ENCODE peak calls at places on chromosomes 12 and 14, in eight cellular contexts. F is upper lobe of left lung, P is left lung, R is aorta, J is Panc1, L is Right ventricle myocardium superior, I is upper lobe of right lung, X is HCT116. W is an unnamed sample.

GRCh38 chr14:20642182-20642581 is 691 bp upstream of the OR6S1 start:
- ATAC-seq in F (no peak), P (no peak), R (no peak), J (no peak), L (no peak), I (no peak), X (no peak), W (no peak)

GRCh38 chr12:98721204-98721702 is 76.2 kb downstream of the APAF1 start:
- ATAC-seq in F (no peak), P (no peak), R (no peak), J (no peak), L (no peak), I (no peak), X (no peak), W (no peak)

GRCh38 chr12:49108958-49109404 is 1.7 kb downstream of the LMBR1L start:
- ATAC-seq in F (peak), P (peak), R (peak), J (no peak), L (peak), I (peak), X (no peak), W (peak)

GRCh38 chr12:92010368-92010767 is 135.3 kb downstream of the BTG1 start:
- ATAC-seq in F (no peak), P (no peak), R (no peak), J (no peak), L (no peak), I (no peak), X (no peak), W (no peak)

GRCh38 chr12:91205791-91206190 is 23.2 kb upstream of the DCN start:
- ATAC-seq in F (no peak), P (peak), R (no peak), J (no peak), L (no peak), I (no peak), X (no peak), W (no peak)

GRCh38 chr12:84508943-84509342 is 403.7 kb downstream of the SLC6A15 start:
- ATAC-seq in F (peak), P (peak), R (peak), J (no peak), L (peak), I (peak), X (peak), W (peak)

GRCh38 chr12:105418232-105418631 is 87.7 kb downstream of the C12orf75 start:
- ATAC-seq in F (peak), P (peak), R (peak), J (no peak), L (no peak), I (peak), X (peak), W (no peak)

GRCh38 chr14:69316449-69317391 is 56.8 kb downstream of the GALNT16 start:
- ATAC-seq in F (peak), P (peak), R (peak), J (peak), L (peak), I (peak), X (peak), W (peak)

GRCh38 chr12:116053479-116054195 is 223.9 kb downstream of the MED13L start:
- ATAC-seq in F (peak), P (peak), R (peak), J (no peak), L (peak), I (peak), X (no peak), W (peak)

GRCh38 chr12:107385518-107385917 is 292.2 kb upstream of the CRY1 start:
- ATAC-seq in F (no peak), P (no peak), R (no peak), J (no peak), L (no peak), I (no peak), X (no peak), W (no peak)

W was measured in gastroesophageal sphincter.